ENCODE peak calls at places on chromosomes 7 and 10, in nine cellular contexts. One of them, this sample, is unnamed.

GRCh38 chr7:36318116-36318515 is 71.5 kb upstream of the ANLN start:
- DNase-seq in tibial nerve: no peak
- DNase-seq in coronary artery: no peak
- DNase-seq in fibroblast of villous mesenchyme: no peak
- DNase-seq in transverse colon: no peak
- DNase-seq in fibroblast of the aortic adventitia: no peak
- DNase-seq in WERI-Rb-1: no peak
- DNase-seq in RWPE1: no peak
- DNase-seq in endothelial cell: no peak
- DNase-seq in this sample: no peak

GRCh38 chr10:107163086-107163880 is 1.2 kb downstream of the SORCS1 start:
- DNase-seq in tibial nerve: no peak
- DNase-seq in coronary artery: no peak
- DNase-seq in fibroblast of villous mesenchyme: peak; percentile 0
- DNase-seq in transverse colon: no peak
- DNase-seq in fibroblast of the aortic adventitia: no peak
- DNase-seq in WERI-Rb-1: no peak
- DNase-seq in RWPE1: no peak
- DNase-seq in endothelial cell: no peak
- DNase-seq in this sample: no peak

GRCh38 chr7:159211540-159212182 is 67.0 kb upstream of the VIPR2 start:
- DNase-seq in tibial nerve: no peak
- DNase-seq in coronary artery: no peak
- DNase-seq in fibroblast of villous mesenchyme: no peak
- DNase-seq in transverse colon: no peak
- DNase-seq in fibroblast of the aortic adventitia: no peak
- DNase-seq in WERI-Rb-1: no peak
- DNase-seq in RWPE1: no peak
- DNase-seq in endothelial cell: no peak
- DNase-seq in this sample: no peak

GRCh38 chr7:127708788-127709187 is 56.8 kb downstream of the SND1 start:
- DNase-seq in tibial nerve: peak; percentile 58
- DNase-seq in coronary artery: no peak
- DNase-seq in fibroblast of villous mesenchyme: peak; percentile 88
- DNase-seq in transverse colon: peak; percentile 75
- DNase-seq in fibroblast of the aortic adventitia: peak; percentile 95
- DNase-seq in WERI-Rb-1: peak; percentile 75
- DNase-seq in RWPE1: peak; percentile 33
- DNase-seq in endothelial cell: peak; percentile 84
- DNase-seq in this sample: peak; percentile 85

GRCh38 chr7:157302314-157302711 is 34.5 kb upstream of the DNAJB6 start:
- DNase-seq in tibial nerve: no peak
- DNase-seq in coronary artery: no peak
- DNase-seq in fibroblast of villous mesenchyme: no peak
- DNase-seq in transverse colon: peak; percentile 67
- DNase-seq in fibroblast of the aortic adventitia: no peak
- DNase-seq in WERI-Rb-1: no peak
- DNase-seq in RWPE1: no peak
- DNase-seq in endothelial cell: no peak
- DNase-seq in this sample: peak; percentile 16

GRCh38 chr10:101441539-101442455 is 87.8 kb downstream of the BTRC start:
- DNase-seq in tibial nerve: no peak
- DNase-seq in coronary artery: no peak
- DNase-seq in fibroblast of villous mesenchyme: peak; percentile 71
- DNase-seq in transverse colon: no peak
- DNase-seq in fibroblast of the aortic adventitia: peak; percentile 75
- DNase-seq in WERI-Rb-1: peak; percentile 73
- DNase-seq in RWPE1: peak; percentile 79
- DNase-seq in endothelial cell: peak; percentile 40
- DNase-seq in this sample: peak; percentile 70

GRCh38 chr7:98221611-98222532 is 10.6 kb downstream of the BHLHA15 start:
- DNase-seq in tibial nerve: no peak
- DNase-seq in coronary artery: no peak
- DNase-seq in fibroblast of villous mesenchyme: no peak
- DNase-seq in transverse colon: no peak
- DNase-seq in fibroblast of the aortic adventitia: no peak
- DNase-seq in WERI-Rb-1: no peak
- DNase-seq in RWPE1: no peak
- DNase-seq in endothelial cell: no peak
- DNase-seq in this sample: no peak

GRCh38 chr10:43037942-43038782 is 38.7 kb upstream of the RET start:
- DNase-seq in tibial nerve: no peak
- DNase-seq in coronary artery: no peak
- DNase-seq in fibroblast of villous mesenchyme: no peak
- DNase-seq in transverse colon: no peak
- DNase-seq in fibroblast of the aortic adventitia: no peak
- DNase-seq in WERI-Rb-1: no peak
- DNase-seq in RWPE1: no peak
- DNase-seq in endothelial cell: no peak
- DNase-seq in this sample: no peak

GRCh38 chr10:91796332-91797076 is 1.7 kb upstream of the TNKS2 start:
- DNase-seq in tibial nerve: no peak
- DNase-seq in coronary artery: no peak
- DNase-seq in fibroblast of villous mesenchyme: peak; percentile 11
- DNase-seq in transverse colon: peak; percentile 66
- DNase-seq in fibroblast of the aortic adventitia: peak; percentile 15
- DNase-seq in WERI-Rb-1: peak; percentile 78
- DNase-seq in RWPE1: peak; percentile 44
- DNase-seq in endothelial cell: no peak
- DNase-seq in this sample: no peak

GRCh38 chr10:131915484-131915883 is 14.7 kb downstream of the PPP2R2D start:
- DNase-seq in tibial nerve: no peak
- DNase-seq in coronary artery: no peak
- DNase-seq in fibroblast of villous mesenchyme: no peak
- DNase-seq in transverse colon: no peak
- DNase-seq in fibroblast of the aortic adventitia: no peak
- DNase-seq in WERI-Rb-1: no peak
- DNase-seq in RWPE1: no peak
- DNase-seq in endothelial cell: no peak
- DNase-seq in this sample: no peak

GRCh38 chr10:118259288-118259906 is 82.7 kb downstream of the FAM204A start:
- DNase-seq in tibial nerve: no peak
- DNase-seq in coronary artery: no peak
- DNase-seq in fibroblast of villous mesenchyme: peak; percentile 38
- DNase-seq in transverse colon: peak; percentile 47
- DNase-seq in fibroblast of the aortic adventitia: peak; percentile 13
- DNase-seq in WERI-Rb-1: peak; percentile 66
- DNase-seq in RWPE1: peak; percentile 50
- DNase-seq in endothelial cell: peak; percentile 72
- DNase-seq in this sample: no peak

GRCh38 chr7:27179503-27180430 is 5.3 kb downstream of the HOXA11 start:
- DNase-seq in tibial nerve: peak; percentile 71
- DNase-seq in coronary artery: no peak
- DNase-seq in fibroblast of villous mesenchyme: peak; percentile 93
- DNase-seq in transverse colon: peak; percentile 87
- DNase-seq in fibroblast of the aortic adventitia: peak; percentile 52
- DNase-seq in WERI-Rb-1: peak; percentile 62
- DNase-seq in RWPE1: peak; percentile 84
- DNase-seq in endothelial cell: peak; percentile 80
- DNase-seq in this sample: peak; percentile 90

GRCh38 chr10:6786579-6787031 is 206.5 kb upstream of the PRKCQ start:
- DNase-seq in tibial nerve: no peak
- DNase-seq in coronary artery: no peak
- DNase-seq in fibroblast of villous mesenchyme: peak; percentile 60
- DNase-seq in transverse colon: no peak
- DNase-seq in fibroblast of the aortic adventitia: peak; percentile 68
- DNase-seq in WERI-Rb-1: no peak
- DNase-seq in RWPE1: peak; percentile 35
- DNase-seq in endothelial cell: no peak
- DNase-seq in this sample: peak; percentile 62
- TF ChIP-seq CTCF in tibial nerve: peak; percentile 50
- TF ChIP-seq CTCF in coronary artery: no peak
- TF ChIP-seq CTCF in fibroblast of villous mesenchyme: peak; percentile 53
- TF ChIP-seq CTCF in transverse colon: no peak
- TF ChIP-seq CTCF in fibroblast of the aortic adventitia: peak; percentile 64
- TF ChIP-seq CTCF in WERI-Rb-1: no peak
- TF ChIP-seq CTCF in RWPE1: no peak
- TF ChIP-seq CTCF in endothelial cell: no peak
- TF ChIP-seq CTCF in this sample: peak; percentile 78

GRCh38 chr10:19749185-19749729 is 67.0 kb upstream of the PLXDC2 start:
- DNase-seq in tibial nerve: no peak
- DNase-seq in coronary artery: no peak
- DNase-seq in fibroblast of villous mesenchyme: peak; percentile 93
- DNase-seq in transverse colon: no peak
- DNase-seq in fibroblast of the aortic adventitia: peak; percentile 51
- DNase-seq in WERI-Rb-1: no peak
- DNase-seq in RWPE1: no peak
- DNase-seq in endothelial cell: no peak
- DNase-seq in this sample: peak; percentile 42
- TF ChIP-seq CTCF in tibial nerve: no peak
- TF ChIP-seq CTCF in coronary artery: no peak
- TF ChIP-seq CTCF in fibroblast of villous mesenchyme: peak; percentile 18
- TF ChIP-seq CTCF in transverse colon: no peak
- TF ChIP-seq CTCF in fibroblast of the aortic adventitia: no peak
- TF ChIP-seq CTCF in WERI-Rb-1: no peak
- TF ChIP-seq CTCF in RWPE1: no peak
- TF ChIP-seq CTCF in endothelial cell: no peak
- TF ChIP-seq CTCF in this sample: no peak

GRCh38 chr7:30985756-30986155 is 22.0 kb downstream of the GHRHR start:
- DNase-seq in tibial nerve: no peak
- DNase-seq in coronary artery: no peak
- DNase-seq in fibroblast of villous mesenchyme: no peak
- DNase-seq in transverse colon: no peak
- DNase-seq in fibroblast of the aortic adventitia: no peak
- DNase-seq in WERI-Rb-1: no peak
- DNase-seq in RWPE1: no peak
- DNase-seq in endothelial cell: no peak
- DNase-seq in this sample: no peak

GRCh38 chr7:30986331-30986730 is 22.6 kb downstream of the GHRHR start:
- DNase-seq in tibial nerve: no peak
- DNase-seq in coronary artery: no peak
- DNase-seq in fibroblast of villous mesenchyme: no peak
- DNase-seq in transverse colon: no peak
- DNase-seq in fibroblast of the aortic adventitia: no peak
- DNase-seq in WERI-Rb-1: no peak
- DNase-seq in RWPE1: no peak
- DNase-seq in endothelial cell: no peak
- DNase-seq in this sample: no peak

GRCh38 chr7:30984359-30985107 is 20.8 kb downstream of the GHRHR start:
- DNase-seq in tibial nerve: no peak
- DNase-seq in coronary artery: no peak
- DNase-seq in fibroblast of villous mesenchyme: no peak
- DNase-seq in transverse colon: no peak
- DNase-seq in fibroblast of the aortic adventitia: peak; percentile 62
- DNase-seq in WERI-Rb-1: no peak
- DNase-seq in RWPE1: peak; percentile 64
- DNase-seq in endothelial cell: no peak
- DNase-seq in this sample: peak; percentile 41

GRCh38 chr7:30983042-30983913 is 19.5 kb downstream of the GHRHR start:
- DNase-seq in tibial nerve: peak; percentile 78
- DNase-seq in coronary artery: peak; percentile 81
- DNase-seq in fibroblast of villous mesenchyme: peak; percentile 67
- DNase-seq in transverse colon: peak; percentile 80
- DNase-seq in fibroblast of the aortic adventitia: peak; percentile 81
- DNase-seq in WERI-Rb-1: peak; percentile 88
- DNase-seq in RWPE1: peak; percentile 80
- DNase-seq in endothelial cell: peak; percentile 96
- DNase-seq in this sample: peak; percentile 55

DNA sequence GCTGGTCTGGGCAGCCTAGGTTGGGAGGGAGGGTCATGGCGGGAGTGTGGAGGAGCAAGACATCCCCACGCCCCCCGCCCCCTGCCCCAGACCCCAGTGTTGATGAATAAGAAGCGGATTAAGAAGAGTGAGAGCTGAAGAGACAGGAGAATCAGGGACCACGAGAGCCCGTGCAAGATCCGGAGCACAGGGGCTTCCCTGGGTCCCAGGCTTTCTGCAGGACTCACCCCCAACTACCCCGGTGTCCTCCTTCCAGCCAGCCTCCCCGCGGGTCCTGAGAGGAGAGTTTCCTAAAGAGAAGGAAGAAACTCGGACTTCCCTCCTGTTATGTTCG is 20.1 kb downstream of the GHRHR start:
- DNase-seq in tibial nerve: no peak
- DNase-seq in coronary artery: no peak
- DNase-seq in fibroblast of villous mesenchyme: no peak
- DNase-seq in transverse colon: no peak
- DNase-seq in fibroblast of the aortic adventitia: no peak
- DNase-seq in WERI-Rb-1: no peak
- DNase-seq in RWPE1: no peak
- DNase-seq in endothelial cell: no peak
- DNase-seq in this sample: no peak
- TF ChIP-seq CTCF in tibial nerve: no peak
- TF ChIP-seq CTCF in coronary artery: no peak
- TF ChIP-seq CTCF in fibroblast of villous mesenchyme: no peak
- TF ChIP-seq CTCF in transverse colon: peak; percentile 6
- TF ChIP-seq CTCF in fibroblast of the aortic adventitia: no peak
- TF ChIP-seq CTCF in WERI-Rb-1: no peak
- TF ChIP-seq CTCF in RWPE1: peak; percentile 67
- TF ChIP-seq CTCF in endothelial cell: no peak
- TF ChIP-seq CTCF in this sample: peak; percentile 48

DNA sequence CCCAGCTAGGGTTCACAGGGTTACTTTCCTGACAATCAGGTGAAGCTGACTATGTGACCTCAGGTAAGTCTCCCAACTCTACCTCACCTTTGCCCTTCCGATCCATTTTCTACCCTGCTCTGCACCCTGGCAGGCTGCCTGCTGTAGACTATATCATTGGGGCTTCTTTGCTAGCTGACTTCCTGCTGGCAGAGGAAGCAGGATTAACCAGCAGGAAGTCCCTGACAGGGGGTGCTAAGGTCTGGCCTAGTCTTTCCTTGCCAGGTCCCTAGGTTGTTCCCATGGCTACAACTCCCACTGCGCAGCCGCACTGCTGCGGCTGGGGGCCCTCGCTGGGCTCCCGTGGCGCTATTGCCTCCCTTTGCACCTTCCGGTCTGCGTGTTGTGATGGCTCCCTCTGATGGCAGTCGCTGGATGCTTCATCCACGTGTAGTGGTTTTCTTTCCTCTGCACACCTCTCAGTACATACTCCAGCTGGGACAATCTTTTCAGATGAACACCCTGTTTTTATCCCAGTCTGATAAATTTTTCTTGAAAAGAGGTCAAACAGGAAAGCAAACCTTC is 365.9 kb downstream of the REEP3 start:
- DNase-seq in tibial nerve: no peak
- DNase-seq in coronary artery: no peak
- DNase-seq in fibroblast of villous mesenchyme: no peak
- DNase-seq in transverse colon: no peak
- DNase-seq in fibroblast of the aortic adventitia: no peak
- DNase-seq in WERI-Rb-1: no peak
- DNase-seq in RWPE1: no peak
- DNase-seq in endothelial cell: peak; percentile 34
- DNase-seq in this sample: no peak
- TF ChIP-seq CTCF in tibial nerve: no peak
- TF ChIP-seq CTCF in coronary artery: no peak
- TF ChIP-seq CTCF in fibroblast of villous mesenchyme: no peak
- TF ChIP-seq CTCF in transverse colon: no peak
- TF ChIP-seq CTCF in fibroblast of the aortic adventitia: no peak
- TF ChIP-seq CTCF in WERI-Rb-1: peak; percentile 7
- TF ChIP-seq CTCF in RWPE1: no peak
- TF ChIP-seq CTCF in endothelial cell: no peak
- TF ChIP-seq CTCF in this sample: no peak

GRCh38 chr7:117308891-117309290 is 14.0 kb downstream of the WNT2 start:
- DNase-seq in tibial nerve: no peak
- DNase-seq in coronary artery: no peak
- DNase-seq in fibroblast of villous mesenchyme: no peak
- DNase-seq in transverse colon: no peak
- DNase-seq in fibroblast of the aortic adventitia: no peak
- DNase-seq in WERI-Rb-1: no peak
- DNase-seq in RWPE1: no peak
- DNase-seq in endothelial cell: no peak
- DNase-seq in this sample: no peak

GRCh38 chr7:117313582-117313981 is 9.3 kb downstream of the WNT2 start:
- DNase-seq in tibial nerve: no peak
- DNase-seq in coronary artery: no peak
- DNase-seq in fibroblast of villous mesenchyme: no peak
- DNase-seq in transverse colon: no peak
- DNase-seq in fibroblast of the aortic adventitia: peak; percentile 33
- DNase-seq in WERI-Rb-1: no peak
- DNase-seq in RWPE1: no peak
- DNase-seq in endothelial cell: no peak
- DNase-seq in this sample: no peak

GRCh38 chr7:117312593-117312992 is 10.3 kb downstream of the WNT2 start:
- DNase-seq in tibial nerve: no peak
- DNase-seq in coronary artery: no peak
- DNase-seq in fibroblast of villous mesenchyme: no peak
- DNase-seq in transverse colon: no peak
- DNase-seq in fibroblast of the aortic adventitia: peak; percentile 49
- DNase-seq in WERI-Rb-1: no peak
- DNase-seq in RWPE1: no peak
- DNase-seq in endothelial cell: no peak
- DNase-seq in this sample: no peak
- TF ChIP-seq CTCF in tibial nerve: no peak
- TF ChIP-seq CTCF in coronary artery: no peak
- TF ChIP-seq CTCF in fibroblast of villous mesenchyme: peak; percentile 37
- TF ChIP-seq CTCF in transverse colon: no peak
- TF ChIP-seq CTCF in fibroblast of the aortic adventitia: peak; percentile 42
- TF ChIP-seq CTCF in WERI-Rb-1: no peak
- TF ChIP-seq CTCF in RWPE1: no peak
- TF ChIP-seq CTCF in endothelial cell: no peak
- TF ChIP-seq CTCF in this sample: peak; percentile 59